ENCODE peak calls at places on chromosomes 12 and 14, in four cellular contexts. One of them, this sample, is unnamed. For H3K4me1, the result is how much of the 10 kb centered on the place peaks cover.

GRCh38 chr12:104213952-104214351 is 1.6 kb upstream of the TXNRD1 start:
- DNase-seq in lower lobe of right lung: no peak
- DNase-seq in ovary: no peak
- DNase-seq in testis: no peak
- DNase-seq in this sample: no peak

GRCh38 chr12:71134405-71134804 is 23.4 kb downstream of the TSPAN8 start:
- DNase-seq in testis: no peak
- DNase-seq in ovary: no peak
- DNase-seq in lower lobe of right lung: no peak
- DNase-seq in this sample: no peak

GRCh38 chr12:106493531-106493930 is 89.3 kb upstream of the RFX4 start:
- DNase-seq in ovary: no peak
- DNase-seq in lower lobe of right lung: no peak
- DNase-seq in testis: no peak
- DNase-seq in this sample: no peak

GRCh38 chr12:120761581-120761980 is 36.0 kb downstream of the ACADS start:
- DNase-seq in testis: no peak
- DNase-seq in ovary: no peak
- DNase-seq in lower lobe of right lung: no peak
- DNase-seq in this sample: no peak

GRCh38 chr12:42129595-42130204 is 15.0 kb downstream of the GXYLT1 start:
- DNase-seq in lower lobe of right lung: no peak
- DNase-seq in ovary: no peak
- DNase-seq in testis: peak
- DNase-seq in this sample: peak

GRCh38 chr14:61700104-61700886 is 5.0 kb downstream of the HIF1A start:
- DNase-seq in testis: no peak
- DNase-seq in ovary: no peak
- DNase-seq in lower lobe of right lung: no peak
- DNase-seq in this sample: no peak

GRCh38 chr14:58749066-58749669 is 111.4 kb downstream of the DACT1 start:
- DNase-seq in testis: no peak
- DNase-seq in ovary: no peak
- DNase-seq in lower lobe of right lung: peak
- DNase-seq in this sample: no peak

GRCh38 chr12:48977290-48978281 is 536 bp upstream of the WNT1 start:
- DNase-seq in lower lobe of right lung: peak
- DNase-seq in testis: peak
- DNase-seq in ovary: peak
- DNase-seq in this sample: peak

GRCh38 chr12:75747572-75747995 is 236.2 kb upstream of the KRR1 start:
- DNase-seq in lower lobe of right lung: no peak
- DNase-seq in ovary: no peak
- DNase-seq in testis: no peak
- DNase-seq in this sample: no peak

GRCh38 chr12:98198261-98198982 is 317.0 kb upstream of the TMPO start:
- DNase-seq in testis: no peak
- DNase-seq in ovary: no peak
- DNase-seq in lower lobe of right lung: no peak
- DNase-seq in this sample: no peak

GRCh38 chr14:62670526-62670925 is 374.7 kb downstream of the KCNH5 start:
- DNase-seq in ovary: no peak
- DNase-seq in testis: no peak
- DNase-seq in lower lobe of right lung: no peak
- DNase-seq in this sample: no peak

GRCh38 chr14:29637406-29637805 is 290.2 kb downstream of the PRKD1 start:
- DNase-seq in testis: peak
- DNase-seq in ovary: no peak
- DNase-seq in lower lobe of right lung: no peak
- DNase-seq in this sample: no peak

GRCh38 chr14:62497708-62498107 is 547.5 kb downstream of the KCNH5 start:
- DNase-seq in testis: no peak
- DNase-seq in ovary: no peak
- DNase-seq in lower lobe of right lung: no peak
- DNase-seq in this sample: no peak

GRCh38 chr12:109527489-109528123 is 45.7 kb downstream of the MMAB start:
- DNase-seq in ovary: peak
- DNase-seq in testis: no peak
- DNase-seq in lower lobe of right lung: peak
- DNase-seq in this sample: no peak

GRCh38 chr12:110100315-110100970 is 23.7 kb upstream of the IFT81 start:
- DNase-seq in testis: peak
- DNase-seq in ovary: peak
- DNase-seq in lower lobe of right lung: peak
- DNase-seq in this sample: peak

GRCh38 chr12:112122823-112123690 is 2.3 kb upstream of the TRAFD1 start:
- DNase-seq in lower lobe of right lung: no peak
- DNase-seq in testis: no peak
- DNase-seq in ovary: no peak
- DNase-seq in this sample: no peak
- H3K4me1 ChIP-seq in lower lobe of right lung: under half
- H3K4me1 ChIP-seq in testis: under half
- H3K4me1 ChIP-seq in ovary: under half
- H3K4me1 ChIP-seq in this sample: under half

GRCh38 chr14:23538049-23538718 is 13.4 kb downstream of the ZFHX2 start:
- DNase-seq in testis: no peak
- DNase-seq in ovary: no peak
- DNase-seq in lower lobe of right lung: no peak
- DNase-seq in this sample: no peak
- H3K4me3 ChIP-seq in testis: no peak
- H3K4me3 ChIP-seq in ovary: no peak
- H3K4me3 ChIP-seq in lower lobe of right lung: no peak
- H3K4me3 ChIP-seq in this sample: no peak

GRCh38 chr12:6549379-6550151 is 6.3 kb downstream of the IFFO1 start:
- DNase-seq in lower lobe of right lung: no peak
- DNase-seq in ovary: no peak
- DNase-seq in testis: no peak
- DNase-seq in this sample: no peak
- H3K4me1 ChIP-seq in lower lobe of right lung: half or more
- H3K4me1 ChIP-seq in ovary: under half
- H3K4me1 ChIP-seq in testis: half or more
- H3K4me1 ChIP-seq in this sample: under half

GRCh38 chr12:77943466-77943865 is 112.8 kb downstream of the NAV3 start:
- DNase-seq in testis: no peak
- DNase-seq in lower lobe of right lung: no peak
- DNase-seq in ovary: no peak
- DNase-seq in this sample: no peak
- H3K4me3 ChIP-seq in testis: no peak
- H3K4me3 ChIP-seq in lower lobe of right lung: no peak
- H3K4me3 ChIP-seq in ovary: no peak
- H3K4me3 ChIP-seq in this sample: no peak

This sample was measured in BE2C.